ENCODE peak calls at places on chromosomes 11 and 22, in six cellular contexts. Z is HFF-Myc; V is progenitor cell of endocrine pancreas; O is HL-60; H is IMR-90; B is CD8-positive, alpha-beta T cell. P is an unnamed sample.

GRCh38 chr11:19849947-19850593 is 137.4 kb downstream of the NAV2 start:
- DNase-seq in V (no peak), H (peak), O (no peak), B (no peak), Z (no peak), P (no peak)

GRCh38 chr22:37435970-37436603 is 8.8 kb upstream of the ELFN2 start:
- DNase-seq in V (no peak), O (no peak), B (no peak), H (no peak), Z (no peak), P (no peak)

GRCh38 chr11:76147106-76147735 is 59.1 kb downstream of the WNT11 start:
- DNase-seq in B (no peak), Z (no peak), H (no peak), O (no peak), V (no peak), P (no peak)

GRCh38 chr11:61609000-61609969 is 28.4 kb upstream of the SYT7 start:
- DNase-seq in B (no peak), H (no peak), V (no peak), Z (no peak), O (no peak), P (no peak)

GRCh38 chr22:31876156-31877035 is 67.9 kb upstream of the YWHAH start:
- DNase-seq in V (no peak), Z (peak), B (no peak), H (no peak), O (no peak), P (no peak)

GRCh38 chr11:130653838-130654601 is 205.6 kb downstream of the ADAMTS15 start:
- DNase-seq in B (no peak), H (peak), V (no peak), O (no peak), Z (no peak), P (no peak)

GRCh38 chr11:45142241-45142885 is 4.1 kb upstream of the PRDM11 start:
- DNase-seq in V (no peak), Z (no peak), O (no peak), B (no peak), H (peak), P (no peak)

GRCh38 chr11:120086651-120087050 is 51.3 kb downstream of the TRIM29 start:
- DNase-seq in Z (no peak), B (no peak), O (no peak), H (no peak), V (no peak), P (no peak)

GRCh38 chr11:8567597-8568198 is 26.3 kb downstream of the STK33 start:
- DNase-seq in O (no peak), V (no peak), Z (no peak), H (peak), B (no peak), P (no peak)

GRCh38 chr11:8561461-8561860 is 32.6 kb downstream of the STK33 start:
- DNase-seq in V (no peak), O (no peak), H (no peak), Z (no peak), B (no peak), P (no peak)

GRCh38 chr11:8564526-8564925 is 29.5 kb downstream of the STK33 start:
- DNase-seq in B (no peak), V (no peak), Z (no peak), O (no peak), H (no peak), P (no peak)

GRCh38 chr11:8566613-8567210 is 27.3 kb downstream of the STK33 start:
- DNase-seq in Z (peak), O (no peak), B (no peak), H (peak), V (no peak), P (no peak)
- TF ChIP-seq CTCF in Z (peak), O (peak), B (peak), H (peak), V (peak), P (peak)

DNA sequence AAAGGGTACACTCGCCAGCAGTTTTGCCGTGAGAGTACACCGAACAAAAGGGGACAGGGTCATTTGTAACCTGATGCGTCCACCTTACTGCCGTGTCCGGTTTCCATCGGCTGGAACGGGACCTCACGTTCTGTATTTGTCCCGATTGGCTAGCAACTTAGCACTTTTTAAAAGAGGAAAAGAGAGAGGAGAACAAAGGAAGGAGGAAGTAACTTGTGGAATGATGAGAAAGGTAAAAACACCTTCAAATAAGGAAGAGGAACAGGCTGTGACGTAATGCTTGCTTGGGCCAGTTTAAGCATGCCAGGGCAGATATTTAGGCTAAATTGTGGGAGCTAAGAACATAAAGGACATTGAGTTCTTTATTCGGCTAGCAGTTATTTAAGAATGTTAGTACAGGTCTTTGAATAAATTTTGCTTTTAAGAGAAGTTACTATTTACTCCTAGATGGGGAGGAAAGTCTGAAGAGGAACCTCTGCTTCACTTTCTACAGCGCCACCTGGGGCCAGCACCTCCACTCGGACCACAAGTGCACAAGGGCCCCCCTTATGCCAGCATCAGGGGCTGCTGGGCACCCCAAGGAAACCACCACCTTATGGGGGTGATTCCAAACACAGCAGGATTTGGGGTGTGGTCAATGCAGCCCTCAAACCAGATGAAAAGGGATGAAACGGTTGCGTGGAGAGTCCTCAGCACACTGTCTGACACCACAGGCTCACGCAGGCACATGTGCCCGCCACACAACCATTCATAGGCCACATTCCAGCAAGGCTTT is 5.8 kb downstream of the ARSA start:
- DNase-seq in V (no peak), O (peak), Z (no peak), B (no peak), H (no peak), P (no peak)
- TF ChIP-seq CTCF in V (peak), O (peak), Z (peak), B (peak), H (peak), P (no peak)

DNA sequence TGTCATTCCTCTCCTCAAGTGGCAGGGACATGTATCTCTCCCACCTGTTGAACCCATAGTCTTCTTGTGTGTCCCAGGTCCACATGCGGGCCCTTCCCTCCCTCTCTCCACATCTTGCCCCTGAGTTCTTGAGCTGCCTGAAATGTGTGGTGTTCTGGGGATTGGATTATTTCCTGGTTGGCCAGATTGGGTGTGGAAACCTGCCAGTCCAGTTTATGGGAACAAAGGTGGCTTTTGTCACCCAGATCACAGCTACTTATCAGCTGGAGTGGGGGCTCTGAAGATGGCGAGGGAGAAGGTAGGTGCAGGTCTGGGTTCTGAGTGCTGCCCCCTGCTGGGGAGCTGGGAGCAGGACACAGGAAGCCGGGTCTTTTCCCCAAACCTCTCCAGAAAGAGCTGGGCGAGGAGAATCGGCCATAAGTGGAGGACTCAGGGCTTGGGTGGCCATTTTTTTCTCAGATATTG is 14.2 kb downstream of the DTX4 start:
- DNase-seq in V (peak), H (no peak), B (peak), O (no peak), Z (no peak), P (no peak)
- TF ChIP-seq CTCF in V (peak), H (peak), B (peak), O (peak), Z (peak), P (peak)

DNA sequence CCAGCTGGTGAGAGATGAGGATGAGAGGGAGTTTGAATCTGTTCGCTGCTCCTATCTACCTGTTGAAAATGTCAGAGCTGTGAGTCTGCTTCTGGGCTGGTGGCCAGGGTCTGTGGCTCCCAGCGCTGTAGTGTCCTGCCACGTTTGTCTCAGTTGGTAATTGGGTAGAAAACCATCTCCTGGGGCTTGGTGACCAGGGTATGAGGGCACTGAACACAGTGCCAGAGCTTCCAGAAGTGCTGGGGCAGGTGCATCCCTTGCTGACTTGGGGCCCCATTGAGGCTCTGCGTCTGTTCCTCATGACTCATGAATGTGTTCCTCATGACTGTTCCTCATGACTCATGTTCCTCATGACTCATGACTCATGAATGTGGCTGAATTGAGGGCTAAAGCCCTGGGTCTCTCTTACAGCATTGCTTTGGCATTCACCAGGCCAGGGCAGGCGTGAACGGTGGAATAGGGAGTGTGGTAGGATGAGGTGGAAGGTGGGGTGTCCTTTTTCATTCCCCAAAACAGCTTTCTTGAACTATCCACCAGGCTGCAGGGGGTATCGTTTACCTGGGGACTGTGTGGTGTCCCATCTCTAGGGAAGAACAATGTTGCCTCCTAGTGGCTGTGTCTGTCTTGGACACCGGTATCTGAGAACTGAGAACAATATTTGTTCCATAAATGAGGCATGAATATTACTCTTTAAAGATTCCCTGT is 139.5 kb downstream of the COMMD9 start:
- DNase-seq in B (no peak), O (peak), H (peak), V (no peak), Z (peak), P (no peak)
- TF ChIP-seq CTCF in B (no peak), O (peak), H (peak), V (peak), Z (peak), P (peak)

GRCh38 chr11:63472372-63472771 is 18.6 kb downstream of the PLAAT5 start:
- DNase-seq in V (no peak), O (no peak), H (no peak), Z (no peak), B (no peak), P (no peak)
- TF ChIP-seq CTCF in V (no peak), O (no peak), H (no peak), Z (no peak), B (no peak), P (no peak)

GRCh38 chr22:22697377-22698120 is 53.1 kb downstream of the GGTLC2 start:
- DNase-seq in O (no peak), B (no peak), Z (no peak), H (no peak), V (no peak), P (no peak)
- TF ChIP-seq CTCF in O (no peak), B (no peak), Z (no peak), H (no peak), V (no peak), P (no peak)

P was measured in D721Med.